ENCODE peak calls at places on chromosomes 4 and X, in eight cellular contexts. One of them, this sample, is unnamed.

GRCh38 chrX:119753001-119753400 is 5.4 kb upstream of the SOWAHD start:
- DNase-seq in amniotic stem cell: no peak
- DNase-seq in glutamatergic neuron: no peak
- DNase-seq in NCI-H1092: no peak
- DNase-seq in CD4-positive, alpha-beta memory T cell: no peak
- DNase-seq in astrocyte of the hippocampus: no peak
- DNase-seq in B cell: no peak
- DNase-seq in SW480: no peak
- DNase-seq in this sample: no peak

GRCh38 chrX:48459483-48459882 is 10.6 kb downstream of the SLC38A5 start:
- DNase-seq in B cell: no peak
- DNase-seq in NCI-H1092: no peak
- DNase-seq in CD4-positive, alpha-beta memory T cell: no peak
- DNase-seq in amniotic stem cell: no peak
- DNase-seq in glutamatergic neuron: no peak
- DNase-seq in astrocyte of the hippocampus: no peak
- DNase-seq in SW480: no peak
- DNase-seq in this sample: no peak

GRCh38 chr4:160510925-160511324 is 1408.0 kb downstream of the RAPGEF2 start:
- DNase-seq in SW480: no peak
- DNase-seq in glutamatergic neuron: no peak
- DNase-seq in NCI-H1092: no peak
- DNase-seq in CD4-positive, alpha-beta memory T cell: no peak
- DNase-seq in astrocyte of the hippocampus: no peak
- DNase-seq in B cell: no peak
- DNase-seq in amniotic stem cell: no peak
- DNase-seq in this sample: no peak

GRCh38 chr4:150078996-150079581 is 844 bp downstream of the DCLK2 start:
- DNase-seq in SW480: peak
- DNase-seq in B cell: peak
- DNase-seq in NCI-H1092: peak
- DNase-seq in CD4-positive, alpha-beta memory T cell: no peak
- DNase-seq in amniotic stem cell: peak
- DNase-seq in glutamatergic neuron: peak
- DNase-seq in astrocyte of the hippocampus: peak
- DNase-seq in this sample: peak

GRCh38 chrX:112851161-112851779 is 10.6 kb upstream of the AMOT start:
- DNase-seq in B cell: peak
- DNase-seq in astrocyte of the hippocampus: no peak
- DNase-seq in glutamatergic neuron: no peak
- DNase-seq in SW480: no peak
- DNase-seq in amniotic stem cell: no peak
- DNase-seq in CD4-positive, alpha-beta memory T cell: no peak
- DNase-seq in NCI-H1092: no peak
- DNase-seq in this sample: peak

GRCh38 chr4:121822796-121823504 is 733 bp downstream of the CCNA2 start:
- DNase-seq in amniotic stem cell: no peak
- DNase-seq in glutamatergic neuron: peak
- DNase-seq in SW480: peak
- DNase-seq in astrocyte of the hippocampus: peak
- DNase-seq in CD4-positive, alpha-beta memory T cell: peak
- DNase-seq in B cell: peak
- DNase-seq in NCI-H1092: no peak
- DNase-seq in this sample: peak

GRCh38 chr4:141540643-141541042 is 95.7 kb upstream of the IL15 start:
- DNase-seq in amniotic stem cell: no peak
- DNase-seq in CD4-positive, alpha-beta memory T cell: no peak
- DNase-seq in B cell: no peak
- DNase-seq in SW480: no peak
- DNase-seq in NCI-H1092: no peak
- DNase-seq in glutamatergic neuron: no peak
- DNase-seq in astrocyte of the hippocampus: no peak
- DNase-seq in this sample: no peak

GRCh38 chrX:15269618-15270521 is at the start of gene ASB9:
- DNase-seq in astrocyte of the hippocampus: peak
- DNase-seq in amniotic stem cell: peak
- DNase-seq in SW480: peak
- DNase-seq in glutamatergic neuron: no peak
- DNase-seq in CD4-positive, alpha-beta memory T cell: peak
- DNase-seq in NCI-H1092: no peak
- DNase-seq in B cell: no peak
- DNase-seq in this sample: no peak

GRCh38 chr4:78362310-78362709 is 189.3 kb upstream of the ANXA3 start:
- DNase-seq in SW480: no peak
- DNase-seq in glutamatergic neuron: no peak
- DNase-seq in astrocyte of the hippocampus: no peak
- DNase-seq in B cell: no peak
- DNase-seq in amniotic stem cell: no peak
- DNase-seq in NCI-H1092: no peak
- DNase-seq in CD4-positive, alpha-beta memory T cell: no peak
- DNase-seq in this sample: no peak

GRCh38 chr4:112029642-112030235 is 115.5 kb upstream of the FAM241A start:
- DNase-seq in amniotic stem cell: no peak
- DNase-seq in glutamatergic neuron: peak
- DNase-seq in CD4-positive, alpha-beta memory T cell: no peak
- DNase-seq in B cell: no peak
- DNase-seq in astrocyte of the hippocampus: no peak
- DNase-seq in SW480: no peak
- DNase-seq in NCI-H1092: no peak
- DNase-seq in this sample: no peak

GRCh38 chrX:55056820-55057690 is 17.8 kb upstream of the PAGE2B start:
- DNase-seq in CD4-positive, alpha-beta memory T cell: peak
- DNase-seq in B cell: peak
- DNase-seq in glutamatergic neuron: no peak
- DNase-seq in astrocyte of the hippocampus: peak
- DNase-seq in SW480: peak
- DNase-seq in NCI-H1092: peak
- DNase-seq in amniotic stem cell: no peak
- DNase-seq in this sample: peak

GRCh38 chrX:106976416-106976815 is 23.6 kb downstream of the MORC4 start:
- DNase-seq in astrocyte of the hippocampus: no peak
- DNase-seq in B cell: no peak
- DNase-seq in amniotic stem cell: no peak
- DNase-seq in CD4-positive, alpha-beta memory T cell: no peak
- DNase-seq in glutamatergic neuron: no peak
- DNase-seq in NCI-H1092: no peak
- DNase-seq in SW480: no peak
- DNase-seq in this sample: no peak

GRCh38 chrX:17692709-17693346 is 44.5 kb upstream of the SCML1 start:
- DNase-seq in CD4-positive, alpha-beta memory T cell: no peak
- DNase-seq in SW480: no peak
- DNase-seq in amniotic stem cell: peak
- DNase-seq in B cell: no peak
- DNase-seq in glutamatergic neuron: peak
- DNase-seq in astrocyte of the hippocampus: peak
- DNase-seq in NCI-H1092: peak
- DNase-seq in this sample: no peak

GRCh38 chr4:128166982-128167381 is 105.9 kb downstream of the LARP1B start:
- DNase-seq in amniotic stem cell: no peak
- DNase-seq in SW480: no peak
- DNase-seq in CD4-positive, alpha-beta memory T cell: no peak
- DNase-seq in B cell: no peak
- DNase-seq in glutamatergic neuron: no peak
- DNase-seq in NCI-H1092: no peak
- DNase-seq in astrocyte of the hippocampus: no peak
- DNase-seq in this sample: no peak

GRCh38 chr4:101066586-101066985 is 280.7 kb downstream of the PPP3CA start:
- DNase-seq in SW480: no peak
- DNase-seq in B cell: no peak
- DNase-seq in amniotic stem cell: no peak
- DNase-seq in NCI-H1092: no peak
- DNase-seq in astrocyte of the hippocampus: no peak
- DNase-seq in glutamatergic neuron: no peak
- DNase-seq in CD4-positive, alpha-beta memory T cell: no peak
- DNase-seq in this sample: no peak